ENCODE peak calls at places on chromosomes 3 and 15, in ten cellular contexts. T, P, X, R, S, F, Z, E, A and V are unnamed samples.

GRCh38 chr3:184597783-184598182 is 36.2 kb downstream of the EPHB3 start:
- DNase-seq in A (no peak), X (no peak), F (no peak), Z (no peak), E (no peak), S (no peak), R (no peak), P (no peak), T (no peak), V (no peak)

GRCh38 chr3:4981160-4981687 is 2.0 kb downstream of the BHLHE40 start:
- DNase-seq in A (no peak), Z (peak; percentile 63), X (no peak), R (no peak), E (no peak), P (no peak), T (no peak), S (no peak), F (peak; percentile 48), V (no peak)

GRCh38 chr3:48560648-48561018 is 2.9 kb downstream of the UCN2 start:
- DNase-seq in A (no peak), E (no peak), Z (no peak), R (no peak), P (no peak), F (no peak), T (no peak), S (no peak), X (no peak), V (no peak)

GRCh38 chr3:13078158-13078905 is 5.1 kb upstream of the IQSEC1 start:
- DNase-seq in P (no peak), F (no peak), S (peak; percentile 46), X (no peak), R (no peak), A (no peak), T (no peak), E (no peak), Z (no peak), V (no peak)

GRCh38 chr3:134317106-134317947 is 56.9 kb downstream of the AMOTL2 start:
- DNase-seq in X (no peak), P (no peak), Z (peak; percentile 67), T (no peak), A (no peak), R (no peak), S (no peak), E (no peak), F (no peak), V (no peak)

GRCh38 chr3:186105543-186105942 is 3.3 kb downstream of the ETV5 start:
- DNase-seq in F (no peak), X (no peak), T (no peak), E (no peak), P (no peak), A (no peak), R (no peak), Z (no peak), S (no peak), V (no peak)

GRCh38 chr3:153078826-153079225 is 83.2 kb upstream of the RAP2B start:
- DNase-seq in P (no peak), R (no peak), S (no peak), E (no peak), F (no peak), X (no peak), Z (no peak), A (no peak), T (no peak), V (no peak)

GRCh38 chr15:82312611-82313349 is 36.5 kb downstream of the GOLGA6L10 start:
- DNase-seq in P (no peak), S (no peak), E (no peak), X (no peak), Z (no peak), T (no peak), F (no peak), R (no peak), A (no peak), V (no peak)

GRCh38 chr15:95247068-95247984 is 1016.0 kb downstream of the MCTP2 start:
- DNase-seq in Z (peak; percentile 96), F (no peak), R (no peak), S (no peak), T (no peak), X (no peak), E (no peak), P (no peak), A (no peak), V (no peak)

GRCh38 chr15:48722764-48723661 is 77.5 kb upstream of the FBN1 start:
- DNase-seq in E (no peak), P (no peak), R (no peak), S (no peak), F (no peak), X (no peak), T (no peak), Z (peak; percentile 79), A (no peak), V (no peak)

GRCh38 chr15:94380798-94381197 is 149.4 kb downstream of the MCTP2 start:
- DNase-seq in T (no peak), P (no peak), S (no peak), X (no peak), A (no peak), E (no peak), Z (no peak), R (no peak), F (no peak), V (no peak)

GRCh38 chr3:52231502-52232278 is 6.2 kb upstream of the TLR9 start:
- DNase-seq in X (peak; percentile 91), T (peak; percentile 94), S (no peak), E (peak; percentile 91), F (peak; percentile 76), R (peak; percentile 73), P (peak; percentile 49), A (peak; percentile 76), Z (peak; percentile 62), V (no peak)

GRCh38 chr3:108673988-108674661 is 83.1 kb downstream of the RETNLB start:
- DNase-seq in T (no peak), R (no peak), Z (no peak), F (no peak), X (no peak), A (no peak), P (no peak), E (no peak), S (no peak), V (no peak)

GRCh38 chr15:76903251-76903681 is 1.9 kb downstream of the SCAPER start:
- DNase-seq in E (peak; percentile 18), R (peak; percentile 26), S (peak; percentile 15), Z (peak; percentile 66), F (peak; percentile 46), P (no peak), T (no peak), X (no peak), A (no peak), V (no peak)

GRCh38 chr3:45841380-45841700 is 579 bp downstream of the LZTFL1 start:
- DNase-seq in Z (peak; percentile 16), S (no peak), R (peak; percentile 25), P (no peak), T (no peak), A (no peak), X (peak; percentile 2), E (no peak), F (peak; percentile 21), V (no peak)

GRCh38 chr3:19901918-19902317 is 32.1 kb downstream of the EFHB start:
- DNase-seq in R (no peak), X (no peak), P (no peak), S (no peak), Z (no peak), A (no peak), E (no peak), T (no peak), F (no peak), V (no peak)

GRCh38 chr3:48662753-48663488 is at the start of gene CELSR3:
- DNase-seq in E (peak; percentile 49), X (peak; percentile 33), R (peak; percentile 54), Z (peak; percentile 92), T (peak; percentile 26), S (peak; percentile 77), F (peak; percentile 87), P (no peak), A (no peak), V (no peak)

GRCh38 chr15:75945953-75946352 is 42.3 kb downstream of the FBXO22 start:
- DNase-seq in X (no peak), E (no peak), T (no peak), A (no peak), P (no peak), S (no peak), F (no peak), Z (no peak), R (no peak), V (no peak)

GRCh38 chr15:73375755-73376305 is 7.1 kb upstream of the HCN4 start:
- DNase-seq in A (no peak), X (no peak), S (peak; percentile 89), T (no peak), Z (no peak), P (no peak), E (no peak), R (no peak), F (no peak), V (no peak)

GRCh38 chr3:183287301-183287971 is 34.4 kb downstream of the B3GNT5 start:
- DNase-seq in T (no peak), R (no peak), F (no peak), S (no peak), A (no peak), Z (peak; percentile 69), X (no peak), E (no peak), P (no peak), V (no peak)